ENCODE peak calls at places on chromosomes 13 and 19, in six cellular contexts. One of them, this sample, is unnamed.

GRCh38 chr19:34482380-34483250 is 1.1 kb downstream of the WTIP start:
- DNase-seq in H1: no peak
- DNase-seq in mesenchymal stem cell: peak; percentile 54
- DNase-seq in H9: no peak
- DNase-seq in trophoblast cell: peak; percentile 43
- DNase-seq in neuronal stem cell: no peak
- DNase-seq in this sample: peak; percentile 37

GRCh38 chr13:88154001-88154400 is 482.8 kb downstream of the SLITRK5 start:
- DNase-seq in mesenchymal stem cell: no peak
- DNase-seq in H9: no peak
- DNase-seq in trophoblast cell: no peak
- DNase-seq in neuronal stem cell: no peak
- DNase-seq in H1: no peak
- DNase-seq in this sample: no peak

GRCh38 chr19:32908641-32909190 is 39.1 kb upstream of the SLC7A9 start:
- DNase-seq in mesenchymal stem cell: no peak
- DNase-seq in trophoblast cell: peak; percentile 92
- DNase-seq in H9: no peak
- DNase-seq in neuronal stem cell: no peak
- DNase-seq in H1: no peak
- DNase-seq in this sample: no peak

GRCh38 chr19:10936661-10937084 is 8.1 kb downstream of the TIMM29 start:
- DNase-seq in trophoblast cell: peak; percentile 93
- DNase-seq in neuronal stem cell: peak; percentile 80
- DNase-seq in mesenchymal stem cell: peak; percentile 85
- DNase-seq in H9: peak; percentile 78
- DNase-seq in H1: no peak
- DNase-seq in this sample: peak; percentile 81

GRCh38 chr13:109871018-109871370 is 84.6 kb upstream of the IRS2 start:
- DNase-seq in H1: no peak
- DNase-seq in H9: no peak
- DNase-seq in mesenchymal stem cell: peak; percentile 9
- DNase-seq in trophoblast cell: peak; percentile 44
- DNase-seq in neuronal stem cell: no peak
- DNase-seq in this sample: peak; percentile 55

GRCh38 chr13:99656092-99656745 is 154.9 kb downstream of the TM9SF2 start:
- DNase-seq in neuronal stem cell: peak; percentile 86
- DNase-seq in trophoblast cell: peak; percentile 73
- DNase-seq in H9: peak; percentile 85
- DNase-seq in H1: peak; percentile 46
- DNase-seq in mesenchymal stem cell: peak; percentile 71
- DNase-seq in this sample: peak; percentile 67

GRCh38 chr13:49869514-49869913 is 66.6 kb downstream of the SPRYD7 start:
- DNase-seq in H9: peak; percentile 67
- DNase-seq in neuronal stem cell: no peak
- DNase-seq in trophoblast cell: peak; percentile 64
- DNase-seq in H1: peak; percentile 23
- DNase-seq in mesenchymal stem cell: peak; percentile 41
- DNase-seq in this sample: peak; percentile 36

GRCh38 chr19:28569132-28570114 is 643.5 kb downstream of the UQCRFS1 start:
- DNase-seq in H9: peak; percentile 57
- DNase-seq in neuronal stem cell: no peak
- DNase-seq in mesenchymal stem cell: no peak
- DNase-seq in H1: no peak
- DNase-seq in trophoblast cell: no peak
- DNase-seq in this sample: no peak

GRCh38 chr19:10815969-10816635 is 19.9 kb downstream of the TMED1 start:
- DNase-seq in H1: no peak
- DNase-seq in mesenchymal stem cell: no peak
- DNase-seq in neuronal stem cell: no peak
- DNase-seq in H9: no peak
- DNase-seq in trophoblast cell: no peak
- DNase-seq in this sample: peak; percentile 14

GRCh38 chr19:34244611-34245299 is 9.6 kb upstream of the GARRE1 start:
- DNase-seq in trophoblast cell: no peak
- DNase-seq in H9: no peak
- DNase-seq in neuronal stem cell: no peak
- DNase-seq in mesenchymal stem cell: no peak
- DNase-seq in H1: no peak
- DNase-seq in this sample: peak; percentile 38

GRCh38 chr19:30784850-30785459 is 412.8 kb downstream of the ZNF536 start:
- DNase-seq in trophoblast cell: peak; percentile 49
- DNase-seq in H1: peak; percentile 13
- DNase-seq in H9: peak; percentile 79
- DNase-seq in mesenchymal stem cell: peak; percentile 22
- DNase-seq in neuronal stem cell: peak; percentile 24
- DNase-seq in this sample: peak; percentile 26

GRCh38 chr13:102773441-102774209 is at the start of gene TEX30:
- DNase-seq in neuronal stem cell: peak; percentile 65
- DNase-seq in H9: peak; percentile 85
- DNase-seq in trophoblast cell: peak; percentile 94
- DNase-seq in H1: peak; percentile 36
- DNase-seq in mesenchymal stem cell: peak; percentile 76
- DNase-seq in this sample: peak; percentile 76

GRCh38 chr13:22447132-22447886 is 733.5 kb upstream of the SGCG start:
- DNase-seq in mesenchymal stem cell: no peak
- DNase-seq in H9: no peak
- DNase-seq in H1: no peak
- DNase-seq in neuronal stem cell: no peak
- DNase-seq in trophoblast cell: no peak
- DNase-seq in this sample: no peak

GRCh38 chr13:73934215-73934623 is 200.0 kb downstream of the KLF12 start:
- DNase-seq in H1: no peak
- DNase-seq in trophoblast cell: no peak
- DNase-seq in mesenchymal stem cell: no peak
- DNase-seq in neuronal stem cell: no peak
- DNase-seq in H9: no peak
- DNase-seq in this sample: peak; percentile 43

GRCh38 chr13:101739382-101740178 is 287.1 kb downstream of the ITGBL1 start:
- DNase-seq in mesenchymal stem cell: no peak
- DNase-seq in H9: no peak
- DNase-seq in H1: no peak
- DNase-seq in neuronal stem cell: no peak
- DNase-seq in trophoblast cell: no peak
- DNase-seq in this sample: no peak

GRCh38 chr13:44312131-44312530 is 61.5 kb upstream of the SERP2 start:
- DNase-seq in trophoblast cell: no peak
- DNase-seq in H9: no peak
- DNase-seq in neuronal stem cell: no peak
- DNase-seq in H1: no peak
- DNase-seq in mesenchymal stem cell: no peak
- DNase-seq in this sample: no peak

GRCh38 chr19:17421942-17422341 is 2.1 kb downstream of the MVB12A start:
- DNase-seq in mesenchymal stem cell: no peak
- DNase-seq in trophoblast cell: no peak
- DNase-seq in neuronal stem cell: no peak
- DNase-seq in H1: no peak
- DNase-seq in H9: no peak
- DNase-seq in this sample: no peak

GRCh38 chr13:67043901-67044300 is 186.2 kb downstream of the PCDH9 start:
- DNase-seq in mesenchymal stem cell: no peak
- DNase-seq in H9: no peak
- DNase-seq in trophoblast cell: no peak
- DNase-seq in neuronal stem cell: no peak
- DNase-seq in H1: no peak
- DNase-seq in this sample: peak; percentile 57

GRCh38 chr19:41753936-41754529 is 1.3 kb upstream of the CEACAM6 start:
- DNase-seq in H9: peak; percentile 47
- DNase-seq in mesenchymal stem cell: peak; percentile 6
- DNase-seq in neuronal stem cell: peak; percentile 6
- DNase-seq in trophoblast cell: peak; percentile 50
- DNase-seq in H1: no peak
- DNase-seq in this sample: peak; percentile 4

GRCh38 chr19:10808937-10809655 is 26.9 kb downstream of the TMED1 start:
- DNase-seq in H1: no peak
- DNase-seq in mesenchymal stem cell: no peak
- DNase-seq in trophoblast cell: no peak
- DNase-seq in neuronal stem cell: no peak
- DNase-seq in H9: no peak
- DNase-seq in this sample: peak; percentile 21

GRCh38 chr13:95323930-95324662 is 22.8 kb upstream of the ABCC4 start:
- DNase-seq in neuronal stem cell: no peak
- DNase-seq in H9: no peak
- DNase-seq in trophoblast cell: no peak
- DNase-seq in H1: no peak
- DNase-seq in mesenchymal stem cell: no peak
- DNase-seq in this sample: no peak

GRCh38 chr19:39277598-39277997 is 9.4 kb downstream of the IFNL2 start:
- DNase-seq in trophoblast cell: peak; percentile 70
- DNase-seq in H1: no peak
- DNase-seq in H9: no peak
- DNase-seq in neuronal stem cell: no peak
- DNase-seq in mesenchymal stem cell: peak; percentile 40
- DNase-seq in this sample: no peak

GRCh38 chr13:98785405-98785804 is 32.9 kb upstream of the SLC15A1 start:
- DNase-seq in H1: no peak
- DNase-seq in trophoblast cell: no peak
- DNase-seq in mesenchymal stem cell: no peak
- DNase-seq in H9: no peak
- DNase-seq in neuronal stem cell: no peak
- DNase-seq in this sample: no peak

GRCh38 chr19:6064703-6065073 is 45.6 kb downstream of the RFX2 start:
- DNase-seq in H1: no peak
- DNase-seq in H9: no peak
- DNase-seq in trophoblast cell: peak; percentile 37
- DNase-seq in neuronal stem cell: no peak
- DNase-seq in mesenchymal stem cell: no peak
- DNase-seq in this sample: no peak

DNA sequence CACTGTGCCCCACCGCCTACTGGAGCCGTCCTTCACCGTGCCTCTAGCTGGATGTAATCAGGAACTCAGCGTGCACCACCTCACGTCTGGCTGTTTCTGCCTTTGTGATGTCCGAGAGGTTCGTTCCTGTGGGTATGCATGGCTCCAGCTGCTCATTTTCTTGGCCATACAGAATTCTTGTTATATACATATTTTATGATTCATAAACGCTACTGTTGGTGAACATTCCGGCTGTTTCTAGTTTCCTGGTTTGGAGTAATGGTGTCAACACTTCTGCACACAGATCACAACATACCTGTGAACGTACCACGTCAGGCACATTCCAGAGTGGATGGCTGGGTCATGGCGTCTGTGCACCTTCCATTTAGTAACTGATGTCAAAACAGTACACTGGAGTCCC is 14.6 kb downstream of the DCUN1D2 start:
- DNase-seq in H9: no peak
- DNase-seq in H1: no peak
- DNase-seq in neuronal stem cell: no peak
- DNase-seq in trophoblast cell: peak; percentile 89
- DNase-seq in mesenchymal stem cell: no peak
- DNase-seq in this sample: no peak
- H4K91ac ChIP-seq in H9: no peak overlapping the region
- H4K91ac ChIP-seq in H1: no peak overlapping the region
- H4K91ac ChIP-seq in neuronal stem cell: no peak overlapping the region
- H4K91ac ChIP-seq in trophoblast cell: no peak overlapping the region
- H4K91ac ChIP-seq in mesenchymal stem cell: no peak overlapping the region
- H4K91ac ChIP-seq in this sample: no peak overlapping the region

DNA sequence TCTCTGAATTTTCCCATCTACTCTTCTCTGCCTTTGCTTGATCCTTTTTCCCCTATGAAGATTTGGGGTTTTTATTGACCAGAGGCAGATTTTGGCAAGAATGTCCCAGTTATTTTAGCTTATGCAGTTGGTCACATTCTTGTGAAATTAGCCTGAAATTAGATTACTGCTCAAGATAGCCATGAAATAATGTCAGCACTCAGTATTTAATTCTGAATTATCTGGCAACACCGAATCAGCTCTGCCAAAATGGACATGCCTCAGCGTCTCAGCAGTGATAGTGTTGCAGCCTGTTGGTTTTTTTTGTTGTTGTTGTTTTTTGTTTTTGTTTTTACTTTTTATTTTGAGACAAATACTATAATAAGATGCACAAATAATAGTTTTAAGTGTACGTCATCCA is 17.3 kb upstream of the SPART start:
- DNase-seq in mesenchymal stem cell: no peak
- DNase-seq in H1: no peak
- DNase-seq in trophoblast cell: no peak
- DNase-seq in neuronal stem cell: no peak
- DNase-seq in H9: no peak
- DNase-seq in this sample: no peak
- H4K91ac ChIP-seq in mesenchymal stem cell: no peak overlapping the region
- H4K91ac ChIP-seq in H1: no peak overlapping the region
- H4K91ac ChIP-seq in trophoblast cell: no peak overlapping the region
- H4K91ac ChIP-seq in neuronal stem cell: no peak overlapping the region
- H4K91ac ChIP-seq in H9: no peak overlapping the region
- H4K91ac ChIP-seq in this sample: no peak overlapping the region

DNA sequence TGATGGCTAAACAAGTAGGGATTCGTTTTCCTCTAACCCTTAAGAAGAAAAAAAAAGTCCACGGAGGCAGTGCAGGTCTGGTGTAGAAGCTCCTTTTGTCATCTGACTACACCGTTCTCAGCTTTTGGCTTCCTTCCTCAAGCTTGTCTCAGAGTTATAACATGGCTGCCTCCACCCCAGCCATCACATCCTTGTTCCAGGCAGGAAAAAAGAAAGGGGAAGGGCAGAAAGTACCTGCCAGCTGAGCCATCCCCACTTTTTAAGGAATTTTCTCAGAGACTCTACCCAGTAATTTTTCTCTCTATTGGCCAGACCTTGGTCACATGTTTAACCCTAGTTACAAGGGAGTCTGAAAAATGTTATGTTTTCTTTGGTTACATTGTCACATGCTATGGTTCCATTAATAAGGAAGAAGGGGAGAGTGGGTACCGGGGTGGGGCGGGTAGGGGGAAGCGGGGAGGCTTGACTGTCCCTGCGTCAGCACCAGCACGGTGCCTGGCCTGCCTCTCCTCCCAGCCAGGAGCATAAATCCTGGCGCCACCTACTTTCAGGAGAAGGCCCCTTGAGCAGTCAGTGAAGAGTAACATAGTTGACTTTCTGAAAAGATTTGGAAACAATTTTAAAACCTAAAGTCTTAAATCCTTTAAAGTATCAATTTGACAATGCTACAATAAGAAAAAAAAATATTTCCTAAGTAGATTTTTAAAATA is 11.1 kb downstream of the FAM124A start:
- DNase-seq in H9: no peak
- DNase-seq in H1: no peak
- DNase-seq in neuronal stem cell: no peak
- DNase-seq in mesenchymal stem cell: no peak
- DNase-seq in trophoblast cell: no peak
- DNase-seq in this sample: no peak
- H4K91ac ChIP-seq in H9: no peak overlapping the region
- H4K91ac ChIP-seq in H1: no peak overlapping the region
- H4K91ac ChIP-seq in neuronal stem cell: no peak overlapping the region
- H4K91ac ChIP-seq in mesenchymal stem cell: no peak overlapping the region
- H4K91ac ChIP-seq in trophoblast cell: no peak overlapping the region
- H4K91ac ChIP-seq in this sample: no peak overlapping the region

DNA sequence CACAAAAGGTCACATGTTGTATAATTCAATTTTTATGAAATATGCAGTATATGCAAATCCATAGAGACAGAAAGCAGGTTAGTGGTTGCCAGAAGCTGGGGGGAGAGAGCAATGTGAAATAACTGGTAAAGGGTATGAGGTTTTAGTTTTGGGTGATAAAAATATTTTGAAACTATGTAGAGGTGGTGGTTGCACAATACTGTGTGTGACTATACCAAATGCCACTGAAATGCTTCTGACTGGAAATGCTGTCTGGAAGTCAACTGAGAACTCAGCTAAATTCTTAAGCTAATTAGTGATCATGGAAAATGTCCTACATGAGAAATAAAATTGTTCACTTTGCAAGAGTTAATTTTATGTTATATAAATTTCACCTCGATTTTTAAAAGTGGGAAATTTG is 65.3 kb upstream of the RXFP2 start:
- DNase-seq in mesenchymal stem cell: no peak
- DNase-seq in neuronal stem cell: no peak
- DNase-seq in H9: no peak
- DNase-seq in H1: no peak
- DNase-seq in trophoblast cell: peak; percentile 48
- DNase-seq in this sample: no peak
- H4K91ac ChIP-seq in mesenchymal stem cell: no peak overlapping the region
- H4K91ac ChIP-seq in neuronal stem cell: no peak overlapping the region
- H4K91ac ChIP-seq in H9: no peak overlapping the region
- H4K91ac ChIP-seq in H1: no peak overlapping the region
- H4K91ac ChIP-seq in trophoblast cell: no peak overlapping the region
- H4K91ac ChIP-seq in this sample: no peak overlapping the region